ENCODE peak calls at places on chromosomes 13 and 19, in four cellular contexts. One of them, this sample, is unnamed.
A peak's percentile ranks its signal among the peaks of the same experiment; 100 is the strongest.

GRCh38 chr19:54189668-54190502 is 505 bp upstream of the MBOAT7 start:
- DNase-seq in NCI-H1417: peak; percentile 100
- DNase-seq in esophagus squamous epithelium: peak; percentile 98
- DNase-seq in HEK293T: peak; percentile 93
- DNase-seq in this sample: peak; percentile 100

GRCh38 chr19:13521066-13521465 is 14.8 kb upstream of the CACNA1A start:
- DNase-seq in HEK293T: no peak
- DNase-seq in NCI-H1417: no peak
- DNase-seq in esophagus squamous epithelium: no peak
- DNase-seq in this sample: no peak

GRCh38 chr13:101868585-101869469 is 416.4 kb downstream of the ITGBL1 start:
- DNase-seq in NCI-H1417: peak; percentile 79
- DNase-seq in esophagus squamous epithelium: no peak
- DNase-seq in HEK293T: no peak
- DNase-seq in this sample: no peak

GRCh38 chr13:75796825-75797224 is 160.7 kb downstream of the LMO7 start:
- DNase-seq in esophagus squamous epithelium: no peak
- DNase-seq in NCI-H1417: no peak
- DNase-seq in HEK293T: no peak
- DNase-seq in this sample: no peak

GRCh38 chr19:1854542-1855039 is 6.3 kb upstream of the REXO1 start:
- DNase-seq in HEK293T: no peak
- DNase-seq in esophagus squamous epithelium: no peak
- DNase-seq in NCI-H1417: no peak
- DNase-seq in this sample: no peak

GRCh38 chr13:59356607-59357006 is 807.1 kb downstream of the DIAPH3 start:
- DNase-seq in NCI-H1417: no peak
- DNase-seq in esophagus squamous epithelium: no peak
- DNase-seq in HEK293T: no peak
- DNase-seq in this sample: no peak

GRCh38 chr13:74290324-74290773 is 156.1 kb upstream of the KLF12 start:
- DNase-seq in esophagus squamous epithelium: no peak
- DNase-seq in HEK293T: peak; percentile 88
- DNase-seq in NCI-H1417: no peak
- DNase-seq in this sample: no peak

GRCh38 chr19:51690359-51691121 is 2.6 kb upstream of the SPACA6 start:
- DNase-seq in NCI-H1417: no peak
- DNase-seq in HEK293T: peak; percentile 55
- DNase-seq in esophagus squamous epithelium: no peak
- DNase-seq in this sample: no peak

GRCh38 chr13:46748300-46748699 is 48.7 kb downstream of the ESD start:
- DNase-seq in HEK293T: no peak
- DNase-seq in esophagus squamous epithelium: no peak
- DNase-seq in NCI-H1417: no peak
- DNase-seq in this sample: no peak

GRCh38 chr19:21115430-21115829 is 26.4 kb upstream of the ZNF431 start:
- DNase-seq in HEK293T: no peak
- DNase-seq in esophagus squamous epithelium: no peak
- DNase-seq in NCI-H1417: no peak
- DNase-seq in this sample: no peak

GRCh38 chr19:41746593-41747227 is 8.6 kb upstream of the CEACAM6 start:
- DNase-seq in esophagus squamous epithelium: no peak
- DNase-seq in HEK293T: peak; percentile 64
- DNase-seq in NCI-H1417: peak; percentile 88
- DNase-seq in this sample: no peak

GRCh38 chr19:6030214-6030507 is 52.2 kb upstream of the RANBP3 start:
- DNase-seq in HEK293T: no peak
- DNase-seq in esophagus squamous epithelium: no peak
- DNase-seq in NCI-H1417: no peak
- DNase-seq in this sample: no peak

GRCh38 chr19:38492147-38492813 is 58.8 kb downstream of the RYR1 start:
- DNase-seq in NCI-H1417: no peak
- DNase-seq in HEK293T: no peak
- DNase-seq in esophagus squamous epithelium: no peak
- DNase-seq in this sample: no peak

GRCh38 chr19:29596885-29597525 is 9.1 kb upstream of the POP4 start:
- DNase-seq in NCI-H1417: peak; percentile 92
- DNase-seq in esophagus squamous epithelium: no peak
- DNase-seq in HEK293T: peak; percentile 45
- DNase-seq in this sample: no peak

GRCh38 chr13:81582381-81582780 is 1241.5 kb upstream of the SPRY2 start:
- DNase-seq in NCI-H1417: no peak
- DNase-seq in esophagus squamous epithelium: no peak
- DNase-seq in HEK293T: no peak
- DNase-seq in this sample: no peak

GRCh38 chr19:681638-682037 is 5.4 kb downstream of the FSTL3 start:
- DNase-seq in HEK293T: no peak
- DNase-seq in NCI-H1417: no peak
- DNase-seq in esophagus squamous epithelium: no peak
- DNase-seq in this sample: no peak

GRCh38 chr19:12833747-12834417 is 497 bp downstream of the RTBDN start:
- DNase-seq in esophagus squamous epithelium: no peak
- DNase-seq in HEK293T: peak; percentile 70
- DNase-seq in NCI-H1417: peak; percentile 27
- DNase-seq in this sample: no peak

GRCh38 chr13:76980075-76980718 is 11.7 kb upstream of the CLN5 start:
- DNase-seq in esophagus squamous epithelium: no peak
- DNase-seq in HEK293T: peak; percentile 100
- DNase-seq in NCI-H1417: peak; percentile 77
- DNase-seq in this sample: no peak

GRCh38 chr19:18478545-18479311 is 40.8 kb upstream of the ISYNA1 start:
- DNase-seq in esophagus squamous epithelium: peak; percentile 46
- DNase-seq in HEK293T: no peak
- DNase-seq in NCI-H1417: no peak
- DNase-seq in this sample: peak; percentile 58

GRCh38 chr13:98657506-98658085 is 80.7 kb upstream of the STK24 start:
- DNase-seq in HEK293T: no peak
- DNase-seq in NCI-H1417: no peak
- DNase-seq in esophagus squamous epithelium: no peak
- DNase-seq in this sample: no peak

GRCh38 chr13:29674532-29674931 is 79.0 kb upstream of the SLC7A1 start:
- DNase-seq in NCI-H1417: no peak
- DNase-seq in HEK293T: no peak
- DNase-seq in esophagus squamous epithelium: no peak
- DNase-seq in this sample: no peak